ENCODE peak calls at places on chromosome 13, in five cellular contexts. One of them, this sample, is unnamed.
A peak's percentile ranks its signal among the peaks of the same experiment; 100 is the strongest.

GRCh38 chr13:99829593-99830239 is 141.9 kb downstream of the ZIC5 start:
- DNase-seq in IMR-90: no peak
- DNase-seq in H9: no peak
- DNase-seq in trophoblast cell: no peak
- DNase-seq in mesenchymal stem cell: no peak
- DNase-seq in this sample: no peak

GRCh38 chr13:93786846-93787245 is 560.2 kb downstream of the GPC6 start:
- DNase-seq in IMR-90: no peak
- DNase-seq in H9: no peak
- DNase-seq in trophoblast cell: no peak
- DNase-seq in mesenchymal stem cell: peak; percentile 33
- DNase-seq in this sample: no peak

GRCh38 chr13:39105110-39105509 is 66.9 kb downstream of the NHLRC3 start:
- DNase-seq in IMR-90: no peak
- DNase-seq in H9: no peak
- DNase-seq in trophoblast cell: no peak
- DNase-seq in mesenchymal stem cell: no peak
- DNase-seq in this sample: no peak

GRCh38 chr13:32660227-32660626 is 74.0 kb downstream of the PDS5B start:
- DNase-seq in IMR-90: no peak
- DNase-seq in H9: no peak
- DNase-seq in trophoblast cell: no peak
- DNase-seq in mesenchymal stem cell: no peak
- DNase-seq in this sample: no peak

GRCh38 chr13:97222934-97223710 is 989 bp downstream of the MBNL2 start:
- DNase-seq in IMR-90: no peak
- DNase-seq in H9: no peak
- DNase-seq in trophoblast cell: peak; percentile 71
- DNase-seq in mesenchymal stem cell: no peak
- DNase-seq in this sample: peak; percentile 31

GRCh38 chr13:83881031-83881727 is 1.1 kb downstream of the SLITRK1 start:
- DNase-seq in IMR-90: no peak
- DNase-seq in H9: no peak
- DNase-seq in trophoblast cell: no peak
- DNase-seq in mesenchymal stem cell: no peak
- DNase-seq in this sample: no peak

GRCh38 chr13:100128373-100128772 is 39.5 kb downstream of the PCCA start:
- DNase-seq in IMR-90: peak; percentile 92
- DNase-seq in H9: no peak
- DNase-seq in trophoblast cell: no peak
- DNase-seq in mesenchymal stem cell: peak; percentile 83
- DNase-seq in this sample: no peak

GRCh38 chr13:71602327-71602726 is 264.7 kb downstream of the DACH1 start:
- DNase-seq in IMR-90: no peak
- DNase-seq in H9: no peak
- DNase-seq in trophoblast cell: no peak
- DNase-seq in mesenchymal stem cell: no peak
- DNase-seq in this sample: no peak

GRCh38 chr13:98556417-98556816 is 20.5 kb downstream of the STK24 start:
- DNase-seq in IMR-90: no peak
- DNase-seq in H9: no peak
- DNase-seq in trophoblast cell: no peak
- DNase-seq in mesenchymal stem cell: no peak
- DNase-seq in this sample: no peak

GRCh38 chr13:43830481-43830873 is 43.7 kb upstream of the ENOX1 start:
- DNase-seq in IMR-90: peak; percentile 79
- DNase-seq in H9: no peak
- DNase-seq in trophoblast cell: peak; percentile 70
- DNase-seq in mesenchymal stem cell: peak; percentile 62
- DNase-seq in this sample: no peak

GRCh38 chr13:100124265-100124664 is 35.4 kb downstream of the PCCA start:
- DNase-seq in IMR-90: peak; percentile 64
- DNase-seq in H9: no peak
- DNase-seq in trophoblast cell: peak; percentile 11
- DNase-seq in mesenchymal stem cell: no peak
- DNase-seq in this sample: no peak

GRCh38 chr13:74450525-74450845 is 316.3 kb upstream of the KLF12 start:
- DNase-seq in IMR-90: no peak
- DNase-seq in H9: no peak
- DNase-seq in trophoblast cell: no peak
- DNase-seq in mesenchymal stem cell: no peak
- DNase-seq in this sample: no peak

GRCh38 chr13:76307157-76307556 is 579.0 kb downstream of the KCTD12 start:
- DNase-seq in IMR-90: peak; percentile 79
- DNase-seq in H9: no peak
- DNase-seq in trophoblast cell: peak; percentile 81
- DNase-seq in mesenchymal stem cell: peak; percentile 59
- DNase-seq in this sample: no peak

GRCh38 chr13:37492741-37493514 is 105.6 kb downstream of the POSTN start:
- DNase-seq in IMR-90: peak; percentile 90
- DNase-seq in H9: no peak
- DNase-seq in trophoblast cell: no peak
- DNase-seq in mesenchymal stem cell: peak; percentile 85
- DNase-seq in this sample: no peak
- H3K4ac ChIP-seq in IMR-90: peak overlapping the region; percentile 31
- H3K4ac ChIP-seq in H9: no peak overlapping the region
- H3K4ac ChIP-seq in trophoblast cell: no peak overlapping the region
- H3K4ac ChIP-seq in mesenchymal stem cell: no peak overlapping the region
- H3K4ac ChIP-seq in this sample: no peak overlapping the region

GRCh38 chr13:112203614-112204013 is 136.7 kb downstream of the SOX1 start:
- DNase-seq in IMR-90: no peak
- DNase-seq in H9: no peak
- DNase-seq in trophoblast cell: no peak
- DNase-seq in mesenchymal stem cell: no peak
- DNase-seq in this sample: no peak
- H3K14ac ChIP-seq in IMR-90: no peak overlapping the region
- H3K14ac ChIP-seq in H9: no peak overlapping the region
- H3K14ac ChIP-seq in trophoblast cell: no peak overlapping the region
- H3K14ac ChIP-seq in mesenchymal stem cell: no peak overlapping the region
- H3K14ac ChIP-seq in this sample: peak overlapping the region; percentile 0

DNA sequence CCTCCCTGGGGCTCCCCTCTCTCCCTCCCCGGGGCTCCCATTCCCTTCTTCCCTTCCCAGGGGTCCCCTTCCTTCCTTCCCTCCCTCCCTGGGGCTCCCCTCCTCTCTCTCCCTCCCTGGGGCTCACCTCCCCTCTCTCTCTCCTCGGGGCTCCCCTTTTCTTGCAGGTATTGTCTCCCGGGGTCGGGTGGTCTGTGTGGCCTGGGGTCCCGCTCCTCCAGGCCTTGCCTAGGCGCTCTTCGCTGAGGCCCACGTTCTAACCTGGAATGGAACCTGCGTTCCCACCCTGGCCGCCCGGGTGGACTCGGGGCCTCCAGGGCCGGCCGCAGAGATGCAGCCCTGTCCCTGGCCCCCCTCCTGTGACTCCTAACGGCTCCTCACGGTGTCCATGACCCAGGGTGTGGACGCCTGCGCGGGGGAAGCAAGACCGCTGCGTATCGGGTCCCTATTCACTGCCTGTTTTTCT is 940 bp upstream of the DCUN1D2 start:
- DNase-seq in IMR-90: peak; percentile 14
- DNase-seq in H9: no peak
- DNase-seq in trophoblast cell: peak; percentile 42
- DNase-seq in mesenchymal stem cell: peak; percentile 54
- DNase-seq in this sample: peak; percentile 21
- H3K4ac ChIP-seq in IMR-90: peak overlapping the region; percentile 77
- H3K4ac ChIP-seq in H9: no peak overlapping the region
- H3K4ac ChIP-seq in trophoblast cell: peak overlapping the region; percentile 95
- H3K4ac ChIP-seq in mesenchymal stem cell: peak overlapping the region; percentile 90
- H3K4ac ChIP-seq in this sample: no peak overlapping the region

GRCh38 chr13:110874508-110874960 is 40.3 kb downstream of the ANKRD10 start:
- DNase-seq in IMR-90: peak; percentile 46
- DNase-seq in H9: peak; percentile 88
- DNase-seq in trophoblast cell: peak; percentile 70
- DNase-seq in mesenchymal stem cell: peak; percentile 79
- DNase-seq in this sample: peak; percentile 43
- H3K14ac ChIP-seq in IMR-90: peak overlapping the region; percentile 69
- H3K14ac ChIP-seq in H9: no peak overlapping the region
- H3K14ac ChIP-seq in trophoblast cell: no peak overlapping the region
- H3K14ac ChIP-seq in mesenchymal stem cell: no peak overlapping the region
- H3K14ac ChIP-seq in this sample: no peak overlapping the region

GRCh38 chr13:40585911-40586471 is 80.5 kb downstream of the FOXO1 start:
- DNase-seq in IMR-90: no peak
- DNase-seq in H9: no peak
- DNase-seq in trophoblast cell: peak; percentile 57
- DNase-seq in mesenchymal stem cell: no peak
- DNase-seq in this sample: no peak
- H3K4ac ChIP-seq in IMR-90: no peak overlapping the region
- H3K4ac ChIP-seq in H9: no peak overlapping the region
- H3K4ac ChIP-seq in trophoblast cell: no peak overlapping the region
- H3K4ac ChIP-seq in mesenchymal stem cell: no peak overlapping the region
- H3K4ac ChIP-seq in this sample: no peak overlapping the region

GRCh38 chr13:37313383-37313782 is 207.9 kb upstream of the CSNK1A1L start:
- DNase-seq in IMR-90: peak; percentile 92
- DNase-seq in H9: no peak
- DNase-seq in trophoblast cell: no peak
- DNase-seq in mesenchymal stem cell: no peak
- DNase-seq in this sample: no peak

GRCh38 chr13:37319041-37319443 is 213.6 kb upstream of the CSNK1A1L start:
- DNase-seq in IMR-90: peak; percentile 84
- DNase-seq in H9: no peak
- DNase-seq in trophoblast cell: no peak
- DNase-seq in mesenchymal stem cell: peak; percentile 63
- DNase-seq in this sample: no peak

GRCh38 chr13:37316935-37317334 is 211.5 kb upstream of the CSNK1A1L start:
- DNase-seq in IMR-90: no peak
- DNase-seq in H9: no peak
- DNase-seq in trophoblast cell: no peak
- DNase-seq in mesenchymal stem cell: no peak
- DNase-seq in this sample: no peak
- H3K14ac ChIP-seq in IMR-90: no peak overlapping the region
- H3K14ac ChIP-seq in H9: peak overlapping the region; percentile 31
- H3K14ac ChIP-seq in trophoblast cell: no peak overlapping the region
- H3K14ac ChIP-seq in mesenchymal stem cell: peak overlapping the region; percentile 14
- H3K14ac ChIP-seq in this sample: peak overlapping the region; percentile 60

GRCh38 chr13:30926781-30927180 is 5.7 kb upstream of the TEX26 start:
- DNase-seq in IMR-90: no peak
- DNase-seq in H9: no peak
- DNase-seq in trophoblast cell: no peak
- DNase-seq in mesenchymal stem cell: no peak
- DNase-seq in this sample: no peak
- H3K4ac ChIP-seq in IMR-90: no peak overlapping the region
- H3K4ac ChIP-seq in H9: no peak overlapping the region
- H3K4ac ChIP-seq in trophoblast cell: no peak overlapping the region
- H3K4ac ChIP-seq in mesenchymal stem cell: no peak overlapping the region
- H3K4ac ChIP-seq in this sample: no peak overlapping the region

GRCh38 chr13:45682494-45683008 is 19.6 kb upstream of the CBY2 start:
- DNase-seq in IMR-90: no peak
- DNase-seq in H9: no peak
- DNase-seq in trophoblast cell: no peak
- DNase-seq in mesenchymal stem cell: no peak
- DNase-seq in this sample: no peak
- H3K14ac ChIP-seq in IMR-90: no peak overlapping the region
- H3K14ac ChIP-seq in H9: no peak overlapping the region
- H3K14ac ChIP-seq in trophoblast cell: no peak overlapping the region
- H3K14ac ChIP-seq in mesenchymal stem cell: no peak overlapping the region
- H3K14ac ChIP-seq in this sample: no peak overlapping the region

This sample was measured in neuronal stem cell.